ENCODE peak calls at places on chromosomes 2 and 18, in nine cellular contexts. X is Caki2; B is lung microvascular endothelial cell; K is ovary; H is activated CD4-positive, alpha-beta T cell treated with anti-CD3 and anti-CD28 coated beads, Interleukin-2, amount 50 U/mL, for 1 hour; Y is astrocyte of the cerebellum; F is mesothelial cell of epicardium; S is fibroblast of mammary gland; R is posterior vena cava. E is an unnamed sample.
A peak's percentile ranks its signal among the peaks of the same experiment; 100 is the strongest.

GRCh38 chr2:236592821-236593220 is 23.2 kb downstream of the ACKR3 start:
- DNase-seq in X (no peak), B (no peak), K (no peak), H (no peak), Y (no peak), F (no peak), S (no peak), R (peak; percentile 46), E (no peak)

GRCh38 chr18:22337311-22337710 is 80.4 kb downstream of the CTAGE1 start:
- DNase-seq in X (no peak), B (no peak), K (no peak), H (no peak), Y (no peak), F (no peak), S (peak; percentile 83), R (no peak), E (no peak)

GRCh38 chr2:23624378-23624777 is 239.4 kb downstream of the KLHL29 start:
- DNase-seq in X (no peak), B (peak; percentile 19), K (no peak), H (no peak), Y (no peak), F (no peak), S (peak; percentile 28), R (peak; percentile 65), E (no peak)

GRCh38 chr18:47595816-47596501 is 334.5 kb downstream of the SMAD2 start:
- DNase-seq in X (no peak), B (peak; percentile 17), K (no peak), H (peak; percentile 2), Y (no peak), F (no peak), S (peak; percentile 7), R (no peak), E (no peak)

GRCh38 chr2:19712850-19713249 is 188.9 kb downstream of the TTC32 start:
- DNase-seq in X (no peak), B (no peak), K (no peak), H (no peak), Y (no peak), F (no peak), S (no peak), R (no peak), E (no peak)

GRCh38 chr2:107392241-107392704 is 434.4 kb upstream of the RGPD4 start:
- DNase-seq in X (no peak), B (no peak), K (no peak), H (no peak), Y (no peak), F (no peak), S (no peak), R (peak; percentile 71), E (no peak)

GRCh38 chr2:239644016-239644415 is 243.2 kb upstream of the HDAC4 start:
- DNase-seq in X (no peak), B (peak; percentile 12), K (no peak), H (no peak), Y (no peak), F (no peak), S (peak; percentile 26), R (peak; percentile 73), E (no peak)

GRCh38 chr2:48328159-48328816 is 201.7 kb upstream of the STON1 start:
- DNase-seq in X (no peak), B (no peak), K (no peak), H (no peak), Y (no peak), F (no peak), S (no peak), R (no peak), E (no peak)

GRCh38 chr2:70552501-70553333 is 909 bp downstream of the TGFA start:
- DNase-seq in X (peak; percentile 53), B (no peak), K (no peak), H (peak; percentile 9), Y (no peak), F (no peak), S (no peak), R (no peak), E (no peak)

GRCh38 chr18:78069784-78070664 is 820.4 kb downstream of the GALR1 start:
- DNase-seq in X (no peak), B (no peak), K (no peak), H (no peak), Y (no peak), F (no peak), S (no peak), R (peak; percentile 50), E (peak; percentile 45)

GRCh38 chr2:83221258-83221657 is 1237.8 kb downstream of the SUCLG1 start:
- DNase-seq in X (no peak), B (no peak), K (no peak), H (no peak), Y (no peak), F (no peak), S (peak; percentile 0), R (no peak), E (no peak)

GRCh38 chr2:188181035-188181434 is 110.6 kb upstream of the GULP1 start:
- DNase-seq in X (no peak), B (no peak), K (no peak), H (no peak), Y (no peak), F (no peak), S (no peak), R (no peak), E (no peak)

GRCh38 chr18:29164993-29165599 is 988.2 kb upstream of the CDH2 start:
- DNase-seq in X (peak; percentile 50), B (peak; percentile 85), K (no peak), H (no peak), Y (peak; percentile 81), F (no peak), S (peak; percentile 86), R (no peak), E (no peak)

GRCh38 chr2:71299507-71299906 is 32.1 kb upstream of the ZNF638 start:
- DNase-seq in X (peak; percentile 25), B (peak; percentile 42), K (no peak), H (no peak), Y (peak; percentile 31), F (no peak), S (peak; percentile 51), R (no peak), E (no peak)

GRCh38 chr2:124025896-124026295 is 809 bp downstream of the CNTNAP5 start:
- DNase-seq in X (no peak), B (no peak), K (no peak), H (no peak), Y (no peak), F (no peak), S (no peak), R (no peak), E (no peak)

GRCh38 chr2:176852667-176853066 is 359.9 kb upstream of the HNRNPA3 start:
- DNase-seq in X (no peak), B (no peak), K (no peak), H (no peak), Y (no peak), F (no peak), S (no peak), R (no peak), E (no peak)

GRCh38 chr2:120949027-120949956 is 213.6 kb downstream of the GLI2 start:
- DNase-seq in X (no peak), B (peak; percentile 26), K (no peak), H (no peak), Y (no peak), F (no peak), S (no peak), R (peak; percentile 75), E (no peak)

GRCh38 chr2:238965371-238966273 is 117.7 kb downstream of the TWIST2 start:
- DNase-seq in X (no peak), B (no peak), K (peak; percentile 41), H (no peak), Y (no peak), F (no peak), S (no peak), R (no peak), E (no peak)

GRCh38 chr18:53610957-53611356 is 613.5 kb downstream of the MBD2 start:
- DNase-seq in X (no peak), B (no peak), K (no peak), H (no peak), Y (no peak), F (no peak), S (no peak), R (no peak), E (no peak)

GRCh38 chr2:20001361-20001863 is 11.1 kb downstream of the MATN3 start:
- DNase-seq in X (no peak), B (no peak), K (no peak), H (no peak), Y (no peak), F (no peak), S (no peak), R (no peak), E (no peak)

GRCh38 chr2:238868067-238868524 is 20.2 kb downstream of the TWIST2 start:
- DNase-seq in X (no peak), B (no peak), K (peak; percentile 56), H (no peak), Y (no peak), F (no peak), S (peak; percentile 82), R (peak; percentile 54), E (no peak)

GRCh38 chr2:134056226-134056625 is 197.6 kb upstream of the MGAT5 start:
- DNase-seq in X (no peak), B (no peak), K (no peak), H (no peak), Y (no peak), F (no peak), S (no peak), R (no peak), E (no peak)

GRCh38 chr2:213015387-213016165 is 135.8 kb downstream of the IKZF2 start:
- DNase-seq in X (no peak), B (no peak), K (no peak), H (no peak), Y (no peak), F (no peak), S (no peak), R (no peak), E (no peak)

GRCh38 chr2:29811378-29811777 is 110.0 kb downstream of the ALK start:
- DNase-seq in X (no peak), B (no peak), K (no peak), H (no peak), Y (no peak), F (no peak), S (no peak), R (no peak), E (no peak)

GRCh38 chr18:48902023-48902855 is 48.5 kb downstream of the SMAD7 start:
- DNase-seq in X (peak; percentile 77), B (peak; percentile 95), K (peak; percentile 98), H (no peak), Y (peak; percentile 81), F (peak; percentile 96), S (peak; percentile 84), R (peak; percentile 98), E (peak; percentile 98)

GRCh38 chr2:102505290-102505689 is 32.3 kb downstream of the SLC9A4 start:
- DNase-seq in X (no peak), B (no peak), K (no peak), H (no peak), Y (no peak), F (no peak), S (no peak), R (no peak), E (peak; percentile 30)

GRCh38 chr2:1793868-1794445 is 49.6 kb upstream of the PXDN start:
- DNase-seq in X (no peak), B (no peak), K (no peak), H (no peak), Y (no peak), F (no peak), S (no peak), R (peak; percentile 53), E (no peak)

GRCh38 chr2:164843346-164843841 is 1.8 kb upstream of the COBLL1 start:
- DNase-seq in X (no peak), B (no peak), K (no peak), H (no peak), Y (no peak), F (no peak), S (peak; percentile 12), R (no peak), E (no peak)

GRCh38 chr2:98705333-98705617 is 25.7 kb downstream of the MGAT4A start:
- DNase-seq in X (no peak), B (no peak), K (no peak), H (no peak), Y (no peak), F (no peak), S (no peak), R (no peak), E (no peak)

GRCh38 chr18:49073431-49073830 is 122.7 kb upstream of the SMAD7 start:
- DNase-seq in X (no peak), B (no peak), K (no peak), H (no peak), Y (no peak), F (no peak), S (peak; percentile 8), R (no peak), E (no peak)

GRCh38 chr2:69191672-69192071 is 178.7 kb downstream of the ANTXR1 start:
- DNase-seq in X (no peak), B (no peak), K (no peak), H (no peak), Y (no peak), F (no peak), S (peak; percentile 48), R (no peak), E (no peak)

E was measured in tibial artery.